ENCODE peak calls at places on chromosomes 12 and 14, in seven cellular contexts. S, J, Z, N, C, P and B are unnamed samples.

GRCh38 chr14:36666416-36667206 is 5.0 kb downstream of the PAX9 start:
- DNase-seq in S (no peak), J (no peak), Z (no peak), N (no peak), C (no peak), P (no peak), B (no peak)

GRCh38 chr12:41932470-41932991 is 212.1 kb downstream of the GXYLT1 start:
- DNase-seq in S (no peak), J (peak), Z (no peak), N (no peak), C (peak), P (peak), B (no peak)

GRCh38 chr12:131698286-131698685 is 12.6 kb upstream of the SFSWAP start:
- DNase-seq in S (no peak), J (no peak), Z (no peak), N (no peak), C (no peak), P (no peak), B (no peak)

GRCh38 chr14:32436993-32437392 is 107.9 kb downstream of the AKAP6 start:
- DNase-seq in S (no peak), J (no peak), Z (no peak), N (no peak), C (no peak), P (no peak), B (no peak)

GRCh38 chr14:36094963-36095362 is 81.6 kb downstream of the PTCSC3 start:
- DNase-seq in S (no peak), J (no peak), Z (no peak), N (no peak), C (no peak), P (no peak), B (no peak)

GRCh38 chr12:105570944-105571343 is 240.5 kb downstream of the C12orf75 start:
- DNase-seq in S (no peak), J (no peak), Z (no peak), N (no peak), C (no peak), P (no peak), B (no peak)

GRCh38 chr12:25276199-25276937 is 25.6 kb upstream of the KRAS start:
- DNase-seq in S (peak), J (peak), Z (peak), N (peak), C (peak), P (peak), B (peak)

GRCh38 chr14:38310420-38310995 is 54.6 kb upstream of the CLEC14A start:
- DNase-seq in S (no peak), J (no peak), Z (no peak), N (no peak), C (no peak), P (no peak), B (no peak)

GRCh38 chr12:124379938-124380754 is 85.3 kb downstream of the RFLNA start:
- DNase-seq in S (no peak), J (no peak), Z (peak), N (no peak), C (no peak), P (peak), B (no peak)

GRCh38 chr12:79444089-79444488 is 246.7 kb downstream of the PAWR start:
- DNase-seq in S (no peak), J (no peak), Z (no peak), N (no peak), C (no peak), P (no peak), B (no peak)

GRCh38 chr14:21106191-21106505 is 5.3 kb downstream of the TMEM253 start:
- DNase-seq in S (no peak), J (no peak), Z (no peak), N (no peak), C (no peak), P (peak), B (no peak)

GRCh38 chr12:75366629-75367028 is 24.3 kb upstream of the GLIPR1L2 start:
- DNase-seq in S (no peak), J (no peak), Z (no peak), N (no peak), C (no peak), P (no peak), B (no peak)

GRCh38 chr12:108822458-108823205 is 34.8 kb downstream of the SSH1 start:
- DNase-seq in S (no peak), J (peak), Z (no peak), N (no peak), C (no peak), P (no peak), B (no peak)

GRCh38 chr14:93936245-93936644 is 9.1 kb downstream of the FAM181A start:
- DNase-seq in S (no peak), J (peak), Z (peak), N (no peak), C (peak), P (peak), B (no peak)

GRCh38 chr14:101518611-101519048 is 42.7 kb upstream of the DIO3 start:
- DNase-seq in S (no peak), J (no peak), Z (no peak), N (no peak), C (no peak), P (no peak), B (no peak)

GRCh38 chr12:104131609-104132008 is 6.4 kb downstream of the NFYB start:
- DNase-seq in S (peak), J (no peak), Z (no peak), N (no peak), C (no peak), P (no peak), B (no peak)

GRCh38 chr12:119020377-119021360 is 39.3 kb downstream of the SRRM4 start:
- DNase-seq in S (peak), J (peak), Z (peak), N (peak), C (peak), P (peak), B (no peak)

GRCh38 chr14:101492716-101493115 is 68.6 kb upstream of the DIO3 start:
- DNase-seq in S (no peak), J (no peak), Z (no peak), N (no peak), C (no peak), P (no peak), B (no peak)

GRCh38 chr12:49503674-49504180 is 35.1 kb upstream of the KCNH3 start:
- DNase-seq in S (no peak), J (no peak), Z (peak), N (peak), C (no peak), P (no peak), B (no peak)

GRCh38 chr14:99731536-99732435 is 47.7 kb downstream of the CYP46A1 start:
- DNase-seq in S (no peak), J (no peak), Z (no peak), N (no peak), C (no peak), P (no peak), B (no peak)

GRCh38 chr12:105419606-105420005 is 89.1 kb downstream of the C12orf75 start:
- DNase-seq in S (no peak), J (no peak), Z (no peak), N (no peak), C (no peak), P (no peak), B (no peak)

GRCh38 chr14:106551265-106551664 is 1024.9 kb downstream of the TMEM121 start:
- DNase-seq in S (no peak), J (no peak), Z (no peak), N (no peak), C (no peak), P (no peak), B (no peak)

GRCh38 chr12:123726244-123726643 is 14.1 kb downstream of the ATP6V0A2 start:
- DNase-seq in S (no peak), J (no peak), Z (no peak), N (no peak), C (no peak), P (no peak), B (no peak)

GRCh38 chr12:28173440-28173839 is 16.8 kb upstream of the CCDC91 start:
- DNase-seq in S (no peak), J (no peak), Z (no peak), N (no peak), C (no peak), P (no peak), B (no peak)

GRCh38 chr14:89378119-89378518 is 38.9 kb downstream of the FOXN3 start:
- DNase-seq in S (no peak), J (no peak), Z (peak), N (no peak), C (no peak), P (no peak), B (no peak)

GRCh38 chr12:110615171-110615570 is 1.2 kb downstream of the TCTN1 start:
- DNase-seq in S (no peak), J (no peak), Z (no peak), N (no peak), C (no peak), P (no peak), B (no peak)

GRCh38 chr14:51581017-51581881 is 70.5 kb upstream of the FRMD6 start:
- DNase-seq in S (no peak), J (no peak), Z (no peak), N (no peak), C (no peak), P (no peak), B (no peak)

GRCh38 chr14:91245029-91245428 is 525 bp upstream of the GPR68 start:
- DNase-seq in S (no peak), J (no peak), Z (no peak), N (no peak), C (no peak), P (no peak), B (no peak)

GRCh38 chr14:52013984-52014600 is 24.7 kb downstream of the RTRAF start:
- DNase-seq in S (no peak), J (peak), Z (peak), N (no peak), C (peak), P (no peak), B (no peak)

GRCh38 chr14:74526854-74527585 is 33.5 kb downstream of the ISCA2 start:
- DNase-seq in S (no peak), J (no peak), Z (no peak), N (no peak), C (no peak), P (no peak), B (no peak)

GRCh38 chr14:104387385-104388010 is 192.1 kb upstream of the C14orf180 start:
- DNase-seq in S (no peak), J (no peak), Z (no peak), N (no peak), C (no peak), P (no peak), B (no peak)

GRCh38 chr12:94263905-94264655 is 115.7 kb downstream of the PLXNC1 start:
- DNase-seq in S (no peak), J (no peak), Z (no peak), N (no peak), C (no peak), P (peak), B (no peak)

GRCh38 chr12:46944104-46944503 is 118.3 kb upstream of the SLC38A4 start:
- DNase-seq in S (no peak), J (no peak), Z (no peak), N (peak), C (no peak), P (no peak), B (no peak)

GRCh38 chr12:124866883-124867232 is 3.2 kb upstream of the SCARB1 start:
- DNase-seq in S (no peak), J (no peak), Z (no peak), N (no peak), C (no peak), P (no peak), B (no peak)

GRCh38 chr12:89892426-89892825 is 183.8 kb upstream of the ATP2B1 start:
- DNase-seq in S (no peak), J (no peak), Z (no peak), N (no peak), C (no peak), P (no peak), B (no peak)

GRCh38 chr12:89891933-89892332 is 183.3 kb upstream of the ATP2B1 start:
- DNase-seq in S (no peak), J (no peak), Z (no peak), N (no peak), C (no peak), P (no peak), B (no peak)

GRCh38 chr12:89895591-89895990 is 187.0 kb upstream of the ATP2B1 start:
- DNase-seq in S (no peak), J (no peak), Z (no peak), N (no peak), C (no peak), P (no peak), B (no peak)

GRCh38 chr12:89895101-89895500 is 186.5 kb upstream of the ATP2B1 start:
- DNase-seq in S (no peak), J (no peak), Z (no peak), N (no peak), C (no peak), P (no peak), B (no peak)

DNA sequence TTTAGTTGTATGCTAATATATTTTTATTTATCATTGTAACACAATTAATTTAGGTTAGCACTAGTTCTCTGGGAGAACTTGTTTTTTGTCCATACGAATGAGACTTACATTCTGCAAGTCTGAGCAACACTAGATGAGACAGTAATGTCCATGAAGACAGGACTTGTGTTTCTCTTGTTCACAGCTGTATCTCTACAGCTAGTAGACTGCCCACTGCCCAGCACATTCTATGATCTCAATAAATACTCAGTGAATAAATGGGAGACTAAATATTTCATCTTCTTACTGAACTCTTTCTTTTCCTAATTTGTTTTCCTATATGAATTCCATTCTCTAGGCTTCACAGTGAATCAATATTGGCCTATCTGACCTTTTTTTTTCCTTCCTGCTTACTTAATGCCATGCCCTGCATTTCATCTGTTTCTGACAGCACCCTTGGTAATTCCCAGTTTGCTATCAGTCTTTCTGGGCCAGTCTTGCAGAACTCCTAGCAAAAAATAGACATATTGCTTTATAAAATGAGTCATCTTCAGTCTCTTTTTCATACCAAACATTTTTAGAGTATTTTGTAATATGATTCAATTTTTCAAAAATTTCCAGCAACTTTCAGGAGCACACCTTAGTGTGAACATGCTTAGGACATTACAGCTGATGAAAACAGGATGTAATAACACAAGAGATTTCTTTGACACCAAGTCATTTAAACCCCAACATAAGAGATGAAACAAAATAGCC is 185.5 kb upstream of the ATP2B1 start:
- DNase-seq in S (no peak), J (no peak), Z (no peak), N (no peak), C (no peak), P (no peak), B (no peak)
- TF ChIP-seq REST in S (no peak), J (no peak), Z (no peak), N (no peak), C (no peak), P (no peak), B (no peak)

GRCh38 chr12:63937381-63938168 is 93.1 kb downstream of the SRGAP1 start:
- DNase-seq in S (no peak), J (peak), Z (no peak), N (no peak), C (no peak), P (no peak), B (no peak)
- TF ChIP-seq REST in S (no peak), J (no peak), Z (no peak), N (no peak), C (no peak), P (no peak), B (no peak)

GRCh38 chr14:54685286-54685845 is 118.4 kb downstream of the SAMD4A start:
- DNase-seq in S (no peak), J (no peak), Z (no peak), N (no peak), C (no peak), P (no peak), B (no peak)

GRCh38 chr14:54682578-54682977 is 115.7 kb downstream of the SAMD4A start:
- DNase-seq in S (no peak), J (no peak), Z (no peak), N (no peak), C (no peak), P (no peak), B (no peak)

GRCh38 chr14:54681819-54682261 is 114.9 kb downstream of the SAMD4A start:
- DNase-seq in S (no peak), J (peak), Z (no peak), N (no peak), C (no peak), P (no peak), B (no peak)

GRCh38 chr14:54686219-54686870 is 119.4 kb downstream of the SAMD4A start:
- DNase-seq in S (no peak), J (no peak), Z (no peak), N (no peak), C (no peak), P (no peak), B (no peak)

DNA sequence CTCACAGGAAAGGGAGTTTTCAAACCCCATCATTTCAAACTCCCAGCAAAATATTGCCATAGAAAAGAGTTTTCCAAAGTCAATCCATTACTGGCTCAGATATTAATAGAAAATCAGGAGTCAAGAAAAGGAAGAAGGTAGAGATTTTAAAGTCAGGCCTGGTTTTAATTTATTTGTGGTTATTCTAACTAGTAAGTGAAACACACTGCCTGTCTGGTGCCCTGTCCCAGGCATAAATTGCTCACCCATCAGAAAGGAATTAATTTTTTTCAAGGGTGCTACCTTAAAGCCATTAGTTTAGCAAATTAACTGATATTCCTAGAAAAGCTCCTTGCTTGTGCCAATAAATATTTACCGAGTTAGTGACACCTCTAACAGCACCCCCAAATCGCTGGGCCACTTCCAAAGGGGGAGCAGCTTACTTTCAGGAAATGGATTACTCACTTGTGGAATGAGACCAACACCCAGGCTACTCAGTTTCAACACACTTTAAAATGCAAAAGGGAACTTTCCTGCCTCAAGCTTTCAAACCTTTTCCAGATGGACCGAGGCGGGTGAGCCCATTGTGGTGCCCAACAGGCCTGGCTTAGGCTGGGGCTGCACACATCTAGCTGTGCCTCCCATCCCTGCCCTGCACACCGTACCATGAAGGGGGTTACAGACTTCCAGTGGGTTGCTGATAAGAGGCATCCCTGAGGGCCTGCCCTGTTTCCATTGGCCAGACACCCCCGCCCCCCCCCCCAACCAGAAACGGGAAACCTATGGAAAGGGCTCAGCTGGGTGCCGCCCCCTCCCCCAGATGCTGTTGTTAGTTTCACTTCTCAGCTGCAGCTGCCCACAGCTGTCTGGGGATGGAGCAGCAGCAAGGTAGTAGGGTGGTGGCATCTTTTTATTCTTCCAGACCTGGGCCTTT is 117.2 kb downstream of the SAMD4A start:
- DNase-seq in S (no peak), J (peak), Z (no peak), N (no peak), C (no peak), P (no peak), B (no peak)
- TF ChIP-seq REST in S (no peak), J (no peak), Z (no peak), N (no peak), C (no peak), P (no peak), B (no peak)

GRCh38 chr14:43894534-43894933 is 612.5 kb downstream of the FSCB start:
- DNase-seq in S (no peak), J (peak), Z (no peak), N (peak), C (peak), P (peak), B (no peak)

GRCh38 chr14:43898709-43899108 is 608.4 kb downstream of the FSCB start:
- DNase-seq in S (peak), J (no peak), Z (no peak), N (no peak), C (no peak), P (no peak), B (no peak)

GRCh38 chr14:43901950-43902349 is 605.1 kb downstream of the FSCB start:
- DNase-seq in S (peak), J (no peak), Z (no peak), N (no peak), C (no peak), P (no peak), B (no peak)

GRCh38 chr14:43896044-43896443 is 611.0 kb downstream of the FSCB start:
- DNase-seq in S (peak), J (no peak), Z (no peak), N (no peak), C (no peak), P (no peak), B (no peak)

GRCh38 chr14:43900173-43900655 is 606.9 kb downstream of the FSCB start:
- DNase-seq in S (peak), J (no peak), Z (no peak), N (no peak), C (no peak), P (no peak), B (no peak)
- TF ChIP-seq REST in S (no peak), J (no peak), Z (no peak), N (no peak), C (no peak), P (no peak), B (no peak)

DNA sequence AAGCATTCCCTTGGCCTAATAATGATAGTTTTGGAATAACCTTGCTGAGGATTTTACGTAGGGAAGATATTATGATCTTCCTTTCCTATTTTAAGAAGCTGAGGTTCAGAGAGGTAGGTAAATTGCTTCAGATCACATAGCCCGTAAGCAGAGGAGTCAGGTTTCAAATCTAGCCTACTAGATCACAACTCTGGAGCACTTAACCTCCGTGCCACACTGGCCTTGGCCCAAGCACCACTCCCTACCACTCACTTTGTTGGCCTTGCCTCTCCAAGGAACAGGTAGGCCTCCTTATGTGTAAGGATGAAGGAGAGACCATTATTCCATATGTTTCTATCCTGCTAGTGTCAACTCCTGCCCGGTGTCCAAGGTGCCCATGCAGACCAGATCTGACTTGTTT is 12.4 kb upstream of the ACOT1 start:
- DNase-seq in S (no peak), J (no peak), Z (no peak), N (no peak), C (peak), P (no peak), B (no peak)
- TF ChIP-seq REST in S (no peak), J (no peak), Z (no peak), N (no peak), C (no peak), P (no peak), B (no peak)